ENCODE peak calls at places on chromosome 19, in nine cellular contexts. K is mesenteric fat pad; Z is activated CD4-positive, alpha-beta T cell treated with anti-CD3 and anti-CD28 coated beads, Interleukin-2, amount 50 U/mL, for 4 hours; M is anterior cingulate cortex; N is NCI-H2171 treated with DMSO at 0.1 percent for 48 hours; J is SJCRH30; Q is ELR; W is fibroblast of pulmonary artery; O is Calu3. G is an unnamed sample.

GRCh38 chr19:42412223-42412622 is 15.0 kb downstream of the LIPE start:
- DNase-seq in K (no peak), Z (no peak), M (peak; percentile 82), N (no peak), J (peak; percentile 73), Q (peak; percentile 33), W (no peak), O (peak; percentile 61), G (no peak)

GRCh38 chr19:2494084-2494446 is 18.1 kb downstream of the GADD45B start:
- DNase-seq in K (no peak), Z (peak; percentile 53), M (peak; percentile 12), N (no peak), J (no peak), Q (peak; percentile 77), W (peak; percentile 47), O (no peak), G (peak; percentile 65)

GRCh38 chr19:6020972-6021805 is 43.2 kb upstream of the RANBP3 start:
- DNase-seq in K (no peak), Z (no peak), M (no peak), N (no peak), J (no peak), Q (no peak), W (no peak), O (no peak), G (no peak)

GRCh38 chr19:5440299-5440698 is 14.9 kb upstream of the ZNRF4 start:
- DNase-seq in K (no peak), Z (no peak), M (no peak), N (no peak), J (no peak), Q (no peak), W (no peak), O (no peak), G (no peak)

GRCh38 chr19:32406161-32407003 is 812 bp downstream of the DPY19L3 start:
- DNase-seq in K (no peak), Z (no peak), M (peak; percentile 38), N (no peak), J (peak; percentile 22), Q (peak; percentile 15), W (no peak), O (no peak), G (no peak)

GRCh38 chr19:55158848-55159793 is 1.6 kb upstream of the TNNI3 start:
- DNase-seq in K (no peak), Z (no peak), M (no peak), N (no peak), J (peak; percentile 95), Q (peak; percentile 53), W (peak; percentile 49), O (peak; percentile 59), G (no peak)

GRCh38 chr19:32676186-32676894 is 692 bp downstream of the RGS9BP start:
- DNase-seq in K (no peak), Z (no peak), M (no peak), N (peak; percentile 14), J (no peak), Q (peak; percentile 9), W (no peak), O (peak; percentile 47), G (peak; percentile 71)

GRCh38 chr19:17488593-17489391 is 18.5 kb downstream of the SLC27A1 start:
- DNase-seq in K (no peak), Z (peak; percentile 68), M (no peak), N (no peak), J (peak; percentile 59), Q (peak; percentile 53), W (peak; percentile 34), O (peak; percentile 28), G (peak; percentile 91)

GRCh38 chr19:13031917-13032623 is 36.8 kb downstream of the NFIX start:
- DNase-seq in K (no peak), Z (no peak), M (peak; percentile 82), N (no peak), J (peak; percentile 82), Q (no peak), W (no peak), O (no peak), G (no peak)

GRCh38 chr19:21569497-21569870 is 64.1 kb downstream of the ZNF429 start:
- DNase-seq in K (peak; percentile 20), Z (peak; percentile 18), M (peak; percentile 51), N (peak; percentile 7), J (no peak), Q (no peak), W (no peak), O (no peak), G (peak; percentile 87)

GRCh38 chr19:4559569-4559968 is at the start of gene SEMA6B:
- DNase-seq in K (no peak), Z (no peak), M (no peak), N (no peak), J (no peak), Q (peak; percentile 57), W (peak; percentile 69), O (no peak), G (no peak)

GRCh38 chr19:17467471-17468301 is 2.6 kb upstream of the SLC27A1 start:
- DNase-seq in K (no peak), Z (no peak), M (no peak), N (no peak), J (no peak), Q (no peak), W (no peak), O (no peak), G (no peak)

GRCh38 chr19:29591670-29592069 is 14.4 kb upstream of the POP4 start:
- DNase-seq in K (no peak), Z (no peak), M (no peak), N (no peak), J (no peak), Q (no peak), W (no peak), O (no peak), G (no peak)

GRCh38 chr19:31160346-31160926 is 188.8 kb downstream of the TSHZ3 start:
- DNase-seq in K (no peak), Z (no peak), M (no peak), N (no peak), J (peak; percentile 99), Q (no peak), W (no peak), O (no peak), G (no peak)

GRCh38 chr19:19403373-19403901 is 2.0 kb upstream of the GATAD2A start:
- DNase-seq in K (no peak), Z (no peak), M (no peak), N (no peak), J (no peak), Q (peak; percentile 84), W (no peak), O (peak; percentile 39), G (no peak)

GRCh38 chr19:3798137-3798536 is 12.0 kb upstream of the MATK start:
- DNase-seq in K (no peak), Z (no peak), M (no peak), N (no peak), J (no peak), Q (no peak), W (no peak), O (no peak), G (no peak)

GRCh38 chr19:4971424-4971793 is 2.5 kb downstream of the KDM4B start:
- DNase-seq in K (no peak), Z (no peak), M (no peak), N (peak; percentile 75), J (no peak), Q (peak; percentile 40), W (no peak), O (no peak), G (peak; percentile 74)

G was measured in activated effector memory CD4-positive, alpha-beta T cell treated with anti-CD3 and anti-CD28 coated beads, Interleukin-2, amount 50 U/mL, for 16 hours.